ENCODE peak calls at places on chromosomes 11 and 22, in six cellular contexts. O, Q, W, F, A and V are unnamed samples.

GRCh38 chr11:75031771-75032549 is 43.2 kb downstream of the NEU3 start:
- DNase-seq in Q (peak), O (peak), W (peak), F (peak), A (peak), V (peak)

GRCh38 chr22:41915783-41916493 is 1.1 kb upstream of the SHISA8 start:
- DNase-seq in W (no peak), Q (no peak), F (no peak), A (no peak), O (no peak), V (no peak)

GRCh38 chr11:134445601-134446325 is 33.7 kb upstream of the B3GAT1 start:
- DNase-seq in O (no peak), A (peak), Q (no peak), F (no peak), W (no peak), V (no peak)

GRCh38 chr11:72824020-72824419 is 9.8 kb downstream of the ATG16L2 start:
- DNase-seq in F (no peak), Q (no peak), A (no peak), O (no peak), W (no peak), V (no peak)

GRCh38 chr11:123308077-123308476 is 113.0 kb upstream of the CLMP start:
- DNase-seq in W (no peak), A (peak), O (no peak), F (peak), Q (no peak), V (no peak)

GRCh38 chr11:126214446-126215240 is 3.1 kb downstream of the FAM118B start:
- DNase-seq in W (no peak), F (no peak), O (peak), A (no peak), Q (no peak), V (no peak)

GRCh38 chr11:43550714-43551113 is 129.8 kb upstream of the HSD17B12 start:
- DNase-seq in W (no peak), Q (no peak), F (no peak), O (no peak), A (no peak), V (no peak)

GRCh38 chr22:35230839-35231584 is 26.3 kb upstream of the HMGXB4 start:
- DNase-seq in F (no peak), Q (peak), O (peak), W (no peak), A (peak), V (no peak)

GRCh38 chr11:68509105-68509504 is 48.6 kb downstream of the PPP6R3 start:
- DNase-seq in Q (no peak), F (no peak), A (peak), W (no peak), O (no peak), V (no peak)

GRCh38 chr11:62017878-62018642 is 50.6 kb upstream of the FTH1 start:
- DNase-seq in O (no peak), W (peak), A (no peak), F (no peak), Q (no peak), V (no peak)

GRCh38 chr11:72114570-72114969 is 2.1 kb upstream of the ANAPC15 start:
- DNase-seq in F (no peak), Q (no peak), W (no peak), A (no peak), O (no peak), V (no peak)

DNA sequence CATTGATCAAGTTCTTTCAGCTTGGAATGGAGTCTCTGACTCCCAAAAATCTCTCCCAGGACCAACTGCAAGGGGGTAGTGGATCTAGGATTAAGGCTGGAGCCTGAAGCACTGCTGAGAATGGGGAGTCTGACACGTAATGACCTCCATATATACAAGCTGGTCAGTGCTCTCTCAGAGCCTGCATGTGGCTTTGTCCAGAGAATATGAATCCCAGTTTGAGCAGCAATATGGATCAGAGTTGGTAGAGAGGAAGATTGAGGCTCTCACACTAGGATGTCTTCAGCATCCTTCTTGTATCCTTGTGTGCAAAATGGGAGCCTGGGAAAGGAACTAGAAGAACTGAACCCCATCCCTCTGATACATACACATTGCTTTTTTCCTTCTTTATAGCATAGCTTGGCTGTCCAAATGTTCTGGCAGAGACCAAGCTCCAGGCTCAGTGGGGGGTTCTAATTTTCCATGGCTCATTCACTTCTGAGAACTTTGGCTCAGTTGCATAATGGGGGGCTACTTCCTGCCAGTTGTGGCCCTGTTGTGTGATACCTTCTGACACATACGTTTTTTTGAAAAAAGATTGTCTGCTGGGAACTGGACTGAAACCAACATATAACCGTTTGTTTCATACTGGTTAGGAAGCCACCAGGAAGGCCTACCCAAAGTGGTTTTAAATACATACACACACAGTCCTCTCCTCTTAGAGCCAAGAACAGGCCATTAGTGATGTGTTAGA is 138.2 kb downstream of the ETS1 start:
- DNase-seq in W (no peak), F (no peak), A (no peak), Q (no peak), O (no peak), V (no peak)
- TF ChIP-seq EP300 in W (no peak), F (no peak), A (no peak), Q (no peak), O (no peak), V (no peak)

DNA sequence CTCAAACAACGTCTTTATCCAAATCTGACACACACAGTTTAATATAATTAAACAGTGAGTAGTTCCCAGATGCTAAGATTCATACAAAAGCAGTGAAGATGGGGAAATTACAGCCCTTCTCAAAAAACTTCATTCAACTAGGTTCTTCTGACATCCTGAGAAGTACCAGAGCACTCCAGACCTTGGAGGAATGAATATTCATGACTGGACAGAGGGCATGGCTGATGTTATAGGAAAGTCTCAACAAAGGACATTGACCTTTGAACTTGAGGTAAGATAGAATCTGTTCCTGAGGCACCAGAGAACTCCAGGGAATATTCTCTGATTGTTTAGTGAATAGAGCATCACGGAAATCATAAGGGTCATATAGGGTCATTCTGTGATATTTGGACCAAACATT is 106.4 kb upstream of the SLC5A12 start:
- DNase-seq in Q (no peak), A (no peak), W (no peak), F (no peak), O (no peak), V (no peak)
- TF ChIP-seq EP300 in Q (no peak), A (no peak), W (no peak), F (no peak), O (no peak), V (no peak)

GRCh38 chr11:109026891-109027489 is 362.1 kb downstream of the DDX10 start:
- DNase-seq in W (no peak), A (no peak), F (no peak), O (no peak), Q (no peak), V (no peak)
- TF ChIP-seq EP300 in W (no peak), A (peak), F (no peak), O (no peak), Q (no peak), V (no peak)

GRCh38 chr11:32161293-32161692 is 70.4 kb downstream of the RCN1 start:
- DNase-seq in Q (no peak), A (no peak), O (no peak), F (no peak), W (no peak), V (no peak)
- TF ChIP-seq EP300 in Q (no peak), A (no peak), O (no peak), F (no peak), W (no peak), V (no peak)

GRCh38 chr11:66347425-66348276 is at the start of gene B4GAT1:
- DNase-seq in F (peak), A (peak), Q (peak), O (peak), W (peak), V (peak)
- TF ChIP-seq EP300 in F (peak), A (no peak), Q (peak), O (no peak), W (no peak), V (no peak)